ENCODE peak calls at places on chromosomes 16 and 17, in six cellular contexts. N is A549; I is activated CD4-positive, alpha-beta T cell treated with anti-CD3 and anti-CD28 coated beads for 24 hours; Z is tibial artery; G is anterior cingulate cortex; H is AG04449. R is an unnamed sample.

GRCh38 chr16:75653926-75654325 is 6.4 kb downstream of the TERF2IP start:
- DNase-seq in N (no peak), I (no peak), Z (no peak), G (no peak), H (peak), R (no peak)

GRCh38 chr16:27209591-27209990 is 6.3 kb downstream of the KDM8 start:
- DNase-seq in N (no peak), I (no peak), Z (no peak), G (no peak), H (no peak), R (no peak)

GRCh38 chr17:7747586-7747985 is 30.0 kb downstream of the DNAH2 start:
- DNase-seq in N (no peak), I (no peak), Z (no peak), G (no peak), H (peak), R (no peak)

GRCh38 chr17:75619506-75620431 is 13.5 kb upstream of the SMIM5 start:
- DNase-seq in N (peak), I (no peak), Z (no peak), G (no peak), H (no peak), R (no peak)

GRCh38 chr16:89871895-89872294 is 1.5 kb upstream of the TCF25 start:
- DNase-seq in N (no peak), I (no peak), Z (no peak), G (no peak), H (no peak), R (no peak)

GRCh38 chr16:73671102-73671501 is 623.2 kb upstream of the ZFHX3 start:
- DNase-seq in N (no peak), I (no peak), Z (no peak), G (no peak), H (no peak), R (no peak)

GRCh38 chr16:53789159-53789558 is 85.2 kb downstream of the FTO start:
- DNase-seq in N (no peak), I (no peak), Z (no peak), G (no peak), H (peak), R (no peak)

GRCh38 chr16:27600386-27600785 is 50.4 kb downstream of the KATNIP start:
- DNase-seq in N (no peak), I (no peak), Z (no peak), G (no peak), H (no peak), R (no peak)

GRCh38 chr16:64996641-64997040 is 125.2 kb downstream of the CDH11 start:
- DNase-seq in N (no peak), I (no peak), Z (no peak), G (no peak), H (no peak), R (no peak)

GRCh38 chr16:84854759-84855158 is 35.0 kb downstream of the CRISPLD2 start:
- DNase-seq in N (no peak), I (no peak), Z (no peak), G (no peak), H (no peak), R (no peak)

GRCh38 chr17:39246274-39246673 is 20.5 kb upstream of the STAC2 start:
- DNase-seq in N (no peak), I (no peak), Z (no peak), G (no peak), H (no peak), R (no peak)

GRCh38 chr17:42679492-42680330 is 1.9 kb downstream of the CCR10 start:
- DNase-seq in N (peak), I (peak), Z (peak), G (peak), H (no peak), R (peak)

GRCh38 chr17:42210046-42210445 is 15.8 kb upstream of the GHDC start:
- DNase-seq in N (no peak), I (no peak), Z (no peak), G (no peak), H (no peak), R (no peak)

GRCh38 chr16:49643429-49644142 is 212.3 kb downstream of the ZNF423 start:
- DNase-seq in N (no peak), I (no peak), Z (no peak), G (no peak), H (peak), R (no peak)

GRCh38 chr17:80446645-80447405 is 29.6 kb downstream of the NPTX1 start:
- DNase-seq in N (no peak), I (no peak), Z (no peak), G (no peak), H (no peak), R (no peak)

GRCh38 chr17:64028874-64029464 is 8.5 kb upstream of the ICAM2 start:
- DNase-seq in N (peak), I (peak), Z (peak), G (peak), H (peak), R (no peak)

GRCh38 chr16:86996081-86996480 is 321.1 kb downstream of the C16orf95 start:
- DNase-seq in N (no peak), I (no peak), Z (no peak), G (no peak), H (no peak), R (no peak)

GRCh38 chr16:55955845-55956244 is 80.7 kb upstream of the CES5A start:
- DNase-seq in N (no peak), I (no peak), Z (no peak), G (peak), H (no peak), R (no peak)

GRCh38 chr16:81405702-81406113 is 38.9 kb upstream of the CMIP start:
- DNase-seq in N (peak), I (no peak), Z (no peak), G (no peak), H (peak), R (no peak)

GRCh38 chr17:78358538-78359215 is 1.2 kb downstream of the SOCS3 start:
- DNase-seq in N (no peak), I (no peak), Z (no peak), G (no peak), H (no peak), R (no peak)

GRCh38 chr17:14019186-14019956 is 49.9 kb upstream of the COX10 start:
- DNase-seq in N (no peak), I (no peak), Z (no peak), G (no peak), H (no peak), R (no peak)

GRCh38 chr17:17837380-17837821 is 615 bp upstream of the SREBF1 start:
- DNase-seq in N (peak), I (no peak), Z (peak), G (no peak), H (no peak), R (no peak)

GRCh38 chr17:27862848-27863247 is 30.3 kb downstream of the LYRM9 start:
- DNase-seq in N (no peak), I (no peak), Z (no peak), G (no peak), H (no peak), R (no peak)

GRCh38 chr17:81479175-81479574 is 33.4 kb downstream of the ACTG1 start:
- DNase-seq in N (no peak), I (no peak), Z (no peak), G (no peak), H (no peak), R (no peak)

GRCh38 chr16:66927012-66927436 is 1.7 kb upstream of the RRAD start:
- DNase-seq in N (peak), I (no peak), Z (no peak), G (no peak), H (peak), R (peak)

GRCh38 chr17:74744349-74744713 is 4.1 kb upstream of the NHERF1 start:
- DNase-seq in N (no peak), I (no peak), Z (no peak), G (no peak), H (no peak), R (no peak)

GRCh38 chr16:23515881-23516280 is 5.6 kb upstream of the GGA2 start:
- DNase-seq in N (no peak), I (no peak), Z (no peak), G (no peak), H (no peak), R (no peak)

GRCh38 chr17:38460082-38460715 is 31.9 kb downstream of the ARHGAP23 start:
- DNase-seq in N (no peak), I (no peak), Z (no peak), G (no peak), H (no peak), R (no peak)

GRCh38 chr16:71387045-71387871 is 28.7 kb downstream of the CALB2 start:
- DNase-seq in N (no peak), I (no peak), Z (no peak), G (no peak), H (no peak), R (no peak)

GRCh38 chr16:27475561-27475960 is 73.6 kb downstream of the IL21R start:
- DNase-seq in N (no peak), I (no peak), Z (no peak), G (no peak), H (peak), R (no peak)

GRCh38 chr17:17823433-17824118 is 13.2 kb downstream of the SREBF1 start:
- DNase-seq in N (peak), I (peak), Z (peak), G (peak), H (no peak), R (peak)